ENCODE peak calls at places on chromosomes 12 and 14, in five cellular contexts. S is HepG2, Q is HCT116, C is K562, J is GM12878. A is an unnamed sample.

GRCh38 chr12:33876618-33877017 is 145.7 kb upstream of the ALG10 start:
- DNase-seq in S (no peak), Q (no peak), C (no peak), J (no peak), A (no peak)

GRCh38 chr12:46983959-46984833 is 95.2 kb upstream of the PCED1B start:
- DNase-seq in S (peak), Q (peak), C (no peak), J (peak), A (peak)

GRCh38 chr14:92513966-92514843 is 624 bp downstream of the RIN3 start:
- DNase-seq in S (peak), Q (no peak), C (no peak), J (no peak), A (no peak)

GRCh38 chr12:121911824-121912585 is 6.4 kb upstream of the CFAP251 start:
- DNase-seq in S (no peak), Q (no peak), C (no peak), J (no peak), A (no peak)

GRCh38 chr12:52215587-52216031 is 17.4 kb upstream of the KRT7 start:
- DNase-seq in S (peak), Q (peak), C (peak), J (no peak), A (peak)

GRCh38 chr12:56629459-56630179 is 507 bp downstream of the BAZ2A start:
- DNase-seq in S (no peak), Q (no peak), C (peak), J (no peak), A (peak)

GRCh38 chr14:71933026-71933587 is 878 bp downstream of the RGS6 start:
- DNase-seq in S (no peak), Q (no peak), C (no peak), J (no peak), A (no peak)

GRCh38 chr12:118424883-118425282 is 48.5 kb downstream of the SUDS3 start:
- DNase-seq in S (no peak), Q (no peak), C (no peak), J (no peak), A (no peak)

GRCh38 chr12:2681426-2682205 is 113.2 kb upstream of the FKBP4 start:
- DNase-seq in S (no peak), Q (no peak), C (no peak), J (no peak), A (no peak)

GRCh38 chr12:125140918-125141573 is 75.8 kb downstream of the AACS start:
- DNase-seq in S (no peak), Q (peak), C (no peak), J (no peak), A (no peak)

GRCh38 chr14:74509587-74510210 is 16.1 kb downstream of the ISCA2 start:
- DNase-seq in S (no peak), Q (no peak), C (no peak), J (no peak), A (no peak)

GRCh38 chr12:122057769-122058168 is 20.8 kb upstream of the MLXIP start:
- DNase-seq in S (no peak), Q (no peak), C (no peak), J (no peak), A (no peak)

DNA sequence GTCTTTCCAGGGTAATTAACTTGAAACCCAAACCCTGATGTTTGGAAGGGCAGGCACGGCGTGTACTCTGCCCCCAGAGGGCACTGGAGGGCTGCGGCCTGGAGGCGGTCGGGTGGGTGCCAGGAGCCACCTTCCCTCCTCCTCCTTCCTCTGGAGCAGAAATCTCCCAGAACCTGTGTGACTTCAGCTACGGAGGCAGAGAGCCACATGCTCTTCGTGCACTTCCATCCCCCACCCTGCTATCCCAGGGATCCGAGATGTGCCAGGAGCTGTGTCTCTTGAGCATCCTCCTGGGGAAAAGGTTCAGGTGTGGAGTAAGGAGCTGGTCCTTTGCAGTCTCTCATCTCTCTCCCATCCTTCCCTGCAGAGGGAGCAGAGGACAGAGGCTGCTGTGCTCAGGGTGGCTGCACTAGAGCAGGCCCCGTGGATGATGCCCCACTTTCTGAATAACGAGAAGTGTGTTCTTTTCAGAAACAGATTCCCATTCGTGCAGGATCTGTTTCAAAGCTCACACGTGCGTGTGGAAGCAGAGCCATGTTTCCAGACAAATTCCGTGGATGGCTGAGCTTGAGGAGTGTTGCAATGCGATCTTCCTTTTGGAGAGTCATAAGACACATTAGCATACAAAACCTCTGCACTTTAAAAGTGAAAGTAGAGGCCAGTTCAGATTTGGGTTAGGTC is 162.9 kb downstream of the ADGRD1 start:
- DNase-seq in S (no peak), Q (no peak), C (peak), J (no peak), A (peak)
- TF ChIP-seq ZBTB33 in S (no peak), Q (no peak), C (no peak), J (no peak), A (no peak)

DNA sequence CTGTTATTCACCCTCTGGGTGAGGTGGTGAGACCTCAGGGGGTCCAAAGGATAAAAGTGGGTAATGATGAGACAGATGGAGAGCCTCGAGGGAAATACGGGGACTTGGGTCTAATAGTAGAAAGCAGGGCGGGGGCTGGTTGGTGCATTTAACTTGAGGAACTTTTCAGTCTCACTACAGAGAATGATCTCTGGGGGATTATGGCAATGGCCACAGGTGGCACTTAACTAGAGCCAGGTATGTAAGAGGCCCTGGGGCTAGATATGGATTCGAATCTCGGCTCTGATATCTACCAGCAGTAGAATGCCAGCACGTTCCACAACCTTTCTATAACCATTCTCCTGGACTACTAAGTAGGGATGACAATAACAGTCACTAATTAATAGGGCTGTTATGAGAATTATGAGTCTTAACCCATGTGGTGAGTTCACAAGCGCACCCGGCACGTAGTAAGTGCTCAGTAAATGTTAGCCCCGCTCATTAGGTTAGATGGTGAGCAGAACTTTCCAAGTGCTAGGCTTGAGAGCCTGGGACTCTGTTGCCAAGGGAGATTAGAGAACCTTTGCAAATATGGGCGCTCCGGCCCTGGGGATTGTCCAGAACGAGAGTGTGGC is 893 bp upstream of the PLXNC1 start:
- DNase-seq in S (no peak), Q (no peak), C (no peak), J (no peak), A (no peak)
- H3K9ac ChIP-seq in S (peak), Q (no peak), C (no peak), J (peak), A (no peak)

GRCh38 chr14:85443001-85443400 is 86.9 kb upstream of the FLRT2 start:
- DNase-seq in S (no peak), Q (no peak), C (no peak), J (no peak), A (no peak)
- TF ChIP-seq ZBTB33 in S (no peak), Q (no peak), C (no peak), J (no peak), A (no peak)

GRCh38 chr12:110312581-110313360 is 31.7 kb downstream of the ATP2A2 start:
- DNase-seq in S (no peak), Q (no peak), C (no peak), J (no peak), A (no peak)
- H3K9ac ChIP-seq in S (no peak), Q (no peak), C (no peak), J (no peak), A (peak)